ENCODE peak calls at places on chromosomes 1 and 21, in ten cellular contexts. One of them, this sample, is unnamed. For H3K27me3, the result is how much of the 10 kb centered on the place peaks cover.

GRCh38 chr1:108502624-108503023 is 52.5 kb downstream of the NBPF6 start:
- DNase-seq in brain microvascular endothelial cell: peak
- DNase-seq in effector memory CD4-positive, alpha-beta T cell: no peak
- DNase-seq in tibial artery: no peak
- DNase-seq in CD4-positive, CD25-positive, alpha-beta regulatory T cell: no peak
- DNase-seq in fibroblast of lung: peak
- DNase-seq in AG04450: no peak
- DNase-seq in mammary epithelial cell: peak
- DNase-seq in Peyer's patch: no peak
- DNase-seq in body of pancreas: no peak
- DNase-seq in this sample: no peak

GRCh38 chr1:203091761-203092330 is 6.0 kb upstream of the MYOG start:
- DNase-seq in brain microvascular endothelial cell: no peak
- DNase-seq in effector memory CD4-positive, alpha-beta T cell: no peak
- DNase-seq in tibial artery: no peak
- DNase-seq in CD4-positive, CD25-positive, alpha-beta regulatory T cell: no peak
- DNase-seq in fibroblast of lung: no peak
- DNase-seq in AG04450: no peak
- DNase-seq in mammary epithelial cell: peak
- DNase-seq in Peyer's patch: no peak
- DNase-seq in body of pancreas: no peak
- DNase-seq in this sample: no peak

GRCh38 chr1:214326406-214326805 is 45.4 kb downstream of the SMYD2 start:
- DNase-seq in brain microvascular endothelial cell: no peak
- DNase-seq in effector memory CD4-positive, alpha-beta T cell: no peak
- DNase-seq in tibial artery: no peak
- DNase-seq in CD4-positive, CD25-positive, alpha-beta regulatory T cell: no peak
- DNase-seq in fibroblast of lung: no peak
- DNase-seq in AG04450: no peak
- DNase-seq in mammary epithelial cell: no peak
- DNase-seq in Peyer's patch: no peak
- DNase-seq in body of pancreas: no peak
- DNase-seq in this sample: no peak

GRCh38 chr21:25501996-25502665 is 105.2 kb downstream of the MRPL39 start:
- DNase-seq in brain microvascular endothelial cell: no peak
- DNase-seq in effector memory CD4-positive, alpha-beta T cell: no peak
- DNase-seq in tibial artery: no peak
- DNase-seq in CD4-positive, CD25-positive, alpha-beta regulatory T cell: no peak
- DNase-seq in fibroblast of lung: no peak
- DNase-seq in AG04450: no peak
- DNase-seq in mammary epithelial cell: peak
- DNase-seq in Peyer's patch: no peak
- DNase-seq in body of pancreas: no peak
- DNase-seq in this sample: no peak

GRCh38 chr1:93965256-93965655 is 56.0 kb upstream of the GCLM start:
- DNase-seq in brain microvascular endothelial cell: no peak
- DNase-seq in effector memory CD4-positive, alpha-beta T cell: no peak
- DNase-seq in tibial artery: no peak
- DNase-seq in CD4-positive, CD25-positive, alpha-beta regulatory T cell: no peak
- DNase-seq in fibroblast of lung: no peak
- DNase-seq in AG04450: no peak
- DNase-seq in mammary epithelial cell: no peak
- DNase-seq in Peyer's patch: no peak
- DNase-seq in body of pancreas: no peak
- DNase-seq in this sample: no peak

GRCh38 chr1:162590686-162591085 is 29.2 kb downstream of the UAP1 start:
- DNase-seq in brain microvascular endothelial cell: no peak
- DNase-seq in effector memory CD4-positive, alpha-beta T cell: no peak
- DNase-seq in tibial artery: no peak
- DNase-seq in CD4-positive, CD25-positive, alpha-beta regulatory T cell: no peak
- DNase-seq in fibroblast of lung: no peak
- DNase-seq in AG04450: no peak
- DNase-seq in mammary epithelial cell: no peak
- DNase-seq in Peyer's patch: no peak
- DNase-seq in body of pancreas: no peak
- DNase-seq in this sample: no peak

GRCh38 chr1:6004412-6005123 is 12.3 kb upstream of the NPHP4 start:
- DNase-seq in brain microvascular endothelial cell: no peak
- DNase-seq in effector memory CD4-positive, alpha-beta T cell: no peak
- DNase-seq in tibial artery: no peak
- DNase-seq in CD4-positive, CD25-positive, alpha-beta regulatory T cell: no peak
- DNase-seq in fibroblast of lung: no peak
- DNase-seq in AG04450: no peak
- DNase-seq in mammary epithelial cell: no peak
- DNase-seq in Peyer's patch: peak
- DNase-seq in body of pancreas: peak
- DNase-seq in this sample: no peak

GRCh38 chr1:195472298-195472697 is 1135.9 kb downstream of the KCNT2 start:
- DNase-seq in brain microvascular endothelial cell: no peak
- DNase-seq in effector memory CD4-positive, alpha-beta T cell: no peak
- DNase-seq in tibial artery: no peak
- DNase-seq in CD4-positive, CD25-positive, alpha-beta regulatory T cell: no peak
- DNase-seq in fibroblast of lung: no peak
- DNase-seq in AG04450: no peak
- DNase-seq in mammary epithelial cell: no peak
- DNase-seq in Peyer's patch: no peak
- DNase-seq in body of pancreas: no peak
- DNase-seq in this sample: no peak

GRCh38 chr21:44902268-44903053 is 18.2 kb downstream of the ITGB2 start:
- DNase-seq in brain microvascular endothelial cell: no peak
- DNase-seq in effector memory CD4-positive, alpha-beta T cell: no peak
- DNase-seq in tibial artery: no peak
- DNase-seq in CD4-positive, CD25-positive, alpha-beta regulatory T cell: no peak
- DNase-seq in fibroblast of lung: no peak
- DNase-seq in AG04450: no peak
- DNase-seq in mammary epithelial cell: no peak
- DNase-seq in Peyer's patch: no peak
- DNase-seq in body of pancreas: no peak
- DNase-seq in this sample: no peak

GRCh38 chr1:221457706-221458429 is 284.0 kb downstream of the DUSP10 start:
- DNase-seq in brain microvascular endothelial cell: no peak
- DNase-seq in effector memory CD4-positive, alpha-beta T cell: no peak
- DNase-seq in tibial artery: no peak
- DNase-seq in CD4-positive, CD25-positive, alpha-beta regulatory T cell: no peak
- DNase-seq in fibroblast of lung: no peak
- DNase-seq in AG04450: no peak
- DNase-seq in mammary epithelial cell: no peak
- DNase-seq in Peyer's patch: no peak
- DNase-seq in body of pancreas: no peak
- DNase-seq in this sample: no peak

DNA sequence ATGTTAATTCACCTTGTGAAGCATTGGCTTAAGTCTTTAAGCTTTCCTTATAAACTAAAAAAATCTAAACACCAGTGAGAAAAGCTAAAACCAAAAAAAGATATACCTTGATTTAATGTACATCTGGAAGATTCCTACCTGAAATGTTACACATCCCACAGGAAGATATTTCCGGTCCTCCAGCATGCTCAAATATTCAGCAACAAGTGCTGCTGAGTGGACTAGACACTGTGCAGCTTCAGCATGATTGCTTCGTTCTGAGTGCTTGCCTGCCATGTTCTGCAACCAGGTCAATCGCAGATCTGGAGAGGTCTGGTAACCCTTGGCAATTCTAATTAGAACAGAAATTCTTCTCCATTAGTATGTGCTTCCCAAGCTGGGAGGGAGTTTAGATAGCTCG is 57.3 kb downstream of the USP1 start:
- DNase-seq in brain microvascular endothelial cell: no peak
- DNase-seq in effector memory CD4-positive, alpha-beta T cell: no peak
- DNase-seq in tibial artery: no peak
- DNase-seq in CD4-positive, CD25-positive, alpha-beta regulatory T cell: no peak
- DNase-seq in fibroblast of lung: no peak
- DNase-seq in AG04450: no peak
- DNase-seq in mammary epithelial cell: no peak
- DNase-seq in Peyer's patch: no peak
- DNase-seq in body of pancreas: no peak
- DNase-seq in this sample: no peak
- H3K27ac ChIP-seq in brain microvascular endothelial cell: no peak
- H3K27ac ChIP-seq in effector memory CD4-positive, alpha-beta T cell: no peak
- H3K27ac ChIP-seq in tibial artery: no peak
- H3K27ac ChIP-seq in CD4-positive, CD25-positive, alpha-beta regulatory T cell: no peak
- H3K27ac ChIP-seq in fibroblast of lung: no peak
- H3K27ac ChIP-seq in AG04450: no peak
- H3K27ac ChIP-seq in mammary epithelial cell: no peak
- H3K27ac ChIP-seq in Peyer's patch: no peak
- H3K27ac ChIP-seq in body of pancreas: no peak
- H3K27ac ChIP-seq in this sample: no peak

GRCh38 chr1:23217421-23218115 is at the start of gene HTR1D:
- DNase-seq in brain microvascular endothelial cell: no peak
- DNase-seq in effector memory CD4-positive, alpha-beta T cell: no peak
- DNase-seq in tibial artery: no peak
- DNase-seq in CD4-positive, CD25-positive, alpha-beta regulatory T cell: no peak
- DNase-seq in fibroblast of lung: no peak
- DNase-seq in AG04450: no peak
- DNase-seq in mammary epithelial cell: no peak
- DNase-seq in Peyer's patch: peak
- DNase-seq in body of pancreas: peak
- DNase-seq in this sample: no peak

GRCh38 chr1:23215751-23216449 is 1.4 kb downstream of the HTR1D start:
- DNase-seq in brain microvascular endothelial cell: no peak
- DNase-seq in effector memory CD4-positive, alpha-beta T cell: no peak
- DNase-seq in tibial artery: no peak
- DNase-seq in CD4-positive, CD25-positive, alpha-beta regulatory T cell: no peak
- DNase-seq in fibroblast of lung: no peak
- DNase-seq in AG04450: no peak
- DNase-seq in mammary epithelial cell: no peak
- DNase-seq in Peyer's patch: no peak
- DNase-seq in body of pancreas: no peak
- DNase-seq in this sample: no peak

GRCh38 chr1:23214640-23215039 is 2.7 kb downstream of the HTR1D start:
- DNase-seq in brain microvascular endothelial cell: no peak
- DNase-seq in effector memory CD4-positive, alpha-beta T cell: no peak
- DNase-seq in tibial artery: no peak
- DNase-seq in CD4-positive, CD25-positive, alpha-beta regulatory T cell: no peak
- DNase-seq in fibroblast of lung: no peak
- DNase-seq in AG04450: no peak
- DNase-seq in mammary epithelial cell: no peak
- DNase-seq in Peyer's patch: no peak
- DNase-seq in body of pancreas: no peak
- DNase-seq in this sample: no peak

GRCh38 chr1:23215291-23215690 is 2.0 kb downstream of the HTR1D start:
- DNase-seq in brain microvascular endothelial cell: no peak
- DNase-seq in effector memory CD4-positive, alpha-beta T cell: no peak
- DNase-seq in tibial artery: no peak
- DNase-seq in CD4-positive, CD25-positive, alpha-beta regulatory T cell: no peak
- DNase-seq in fibroblast of lung: no peak
- DNase-seq in AG04450: no peak
- DNase-seq in mammary epithelial cell: no peak
- DNase-seq in Peyer's patch: no peak
- DNase-seq in body of pancreas: no peak
- DNase-seq in this sample: no peak

GRCh38 chr1:23216771-23217420 is 406 bp downstream of the HTR1D start:
- DNase-seq in brain microvascular endothelial cell: no peak
- DNase-seq in effector memory CD4-positive, alpha-beta T cell: peak
- DNase-seq in tibial artery: no peak
- DNase-seq in CD4-positive, CD25-positive, alpha-beta regulatory T cell: peak
- DNase-seq in fibroblast of lung: no peak
- DNase-seq in AG04450: no peak
- DNase-seq in mammary epithelial cell: no peak
- DNase-seq in Peyer's patch: peak
- DNase-seq in body of pancreas: peak
- DNase-seq in this sample: no peak
- H3K27me3 ChIP-seq in brain microvascular endothelial cell: under half
- H3K27me3 ChIP-seq in effector memory CD4-positive, alpha-beta T cell: under half
- H3K27me3 ChIP-seq in tibial artery: half or more
- H3K27me3 ChIP-seq in CD4-positive, CD25-positive, alpha-beta regulatory T cell: under half
- H3K27me3 ChIP-seq in fibroblast of lung: under half
- H3K27me3 ChIP-seq in AG04450: under half
- H3K27me3 ChIP-seq in mammary epithelial cell: under half
- H3K27me3 ChIP-seq in Peyer's patch: under half
- H3K27me3 ChIP-seq in body of pancreas: under half
- H3K27me3 ChIP-seq in this sample: under half

GRCh38 chr1:226353698-226354525 is 44.9 kb upstream of the LIN9 start:
- DNase-seq in brain microvascular endothelial cell: no peak
- DNase-seq in effector memory CD4-positive, alpha-beta T cell: no peak
- DNase-seq in tibial artery: no peak
- DNase-seq in CD4-positive, CD25-positive, alpha-beta regulatory T cell: no peak
- DNase-seq in fibroblast of lung: no peak
- DNase-seq in AG04450: no peak
- DNase-seq in mammary epithelial cell: no peak
- DNase-seq in Peyer's patch: no peak
- DNase-seq in body of pancreas: no peak
- DNase-seq in this sample: no peak

GRCh38 chr1:226357416-226357815 is 48.5 kb upstream of the LIN9 start:
- DNase-seq in brain microvascular endothelial cell: no peak
- DNase-seq in effector memory CD4-positive, alpha-beta T cell: no peak
- DNase-seq in tibial artery: no peak
- DNase-seq in CD4-positive, CD25-positive, alpha-beta regulatory T cell: no peak
- DNase-seq in fibroblast of lung: no peak
- DNase-seq in AG04450: no peak
- DNase-seq in mammary epithelial cell: no peak
- DNase-seq in Peyer's patch: no peak
- DNase-seq in body of pancreas: no peak
- DNase-seq in this sample: no peak

GRCh38 chr1:226355679-226356583 is 47.0 kb upstream of the LIN9 start:
- DNase-seq in brain microvascular endothelial cell: no peak
- DNase-seq in effector memory CD4-positive, alpha-beta T cell: no peak
- DNase-seq in tibial artery: no peak
- DNase-seq in CD4-positive, CD25-positive, alpha-beta regulatory T cell: no peak
- DNase-seq in fibroblast of lung: no peak
- DNase-seq in AG04450: no peak
- DNase-seq in mammary epithelial cell: no peak
- DNase-seq in Peyer's patch: no peak
- DNase-seq in body of pancreas: no peak
- DNase-seq in this sample: no peak

GRCh38 chr1:226351709-226352108 is 42.7 kb upstream of the LIN9 start:
- DNase-seq in brain microvascular endothelial cell: no peak
- DNase-seq in effector memory CD4-positive, alpha-beta T cell: no peak
- DNase-seq in tibial artery: no peak
- DNase-seq in CD4-positive, CD25-positive, alpha-beta regulatory T cell: no peak
- DNase-seq in fibroblast of lung: no peak
- DNase-seq in AG04450: no peak
- DNase-seq in mammary epithelial cell: no peak
- DNase-seq in Peyer's patch: no peak
- DNase-seq in body of pancreas: no peak
- DNase-seq in this sample: no peak

DNA sequence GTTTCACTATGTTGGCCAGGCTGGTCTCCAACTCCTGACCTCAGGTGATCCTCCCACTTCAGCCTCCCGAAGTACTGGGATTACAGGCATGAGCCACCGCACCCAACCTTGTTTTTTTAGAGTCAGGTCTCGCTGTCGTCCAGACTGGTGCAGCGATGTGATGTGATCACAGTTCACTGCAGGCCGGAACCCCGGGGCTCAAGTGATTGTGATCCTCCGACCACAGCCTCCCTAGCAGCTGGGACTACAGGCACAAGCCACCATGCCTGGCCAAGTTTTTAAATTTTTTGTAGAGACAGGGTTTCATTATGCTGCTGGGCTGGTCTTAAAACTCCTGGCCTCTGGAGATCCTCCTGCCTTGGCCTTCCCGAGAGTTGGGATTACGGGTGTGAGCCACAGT is 46.1 kb upstream of the LIN9 start:
- DNase-seq in brain microvascular endothelial cell: no peak
- DNase-seq in effector memory CD4-positive, alpha-beta T cell: no peak
- DNase-seq in tibial artery: no peak
- DNase-seq in CD4-positive, CD25-positive, alpha-beta regulatory T cell: no peak
- DNase-seq in fibroblast of lung: no peak
- DNase-seq in AG04450: no peak
- DNase-seq in mammary epithelial cell: no peak
- DNase-seq in Peyer's patch: no peak
- DNase-seq in body of pancreas: no peak
- DNase-seq in this sample: no peak
- H3K4me3 ChIP-seq in brain microvascular endothelial cell: no peak
- H3K4me3 ChIP-seq in effector memory CD4-positive, alpha-beta T cell: no peak
- H3K4me3 ChIP-seq in tibial artery: no peak
- H3K4me3 ChIP-seq in CD4-positive, CD25-positive, alpha-beta regulatory T cell: no peak
- H3K4me3 ChIP-seq in fibroblast of lung: no peak
- H3K4me3 ChIP-seq in AG04450: no peak
- H3K4me3 ChIP-seq in mammary epithelial cell: no peak
- H3K4me3 ChIP-seq in Peyer's patch: no peak
- H3K4me3 ChIP-seq in body of pancreas: no peak
- H3K4me3 ChIP-seq in this sample: no peak

GRCh38 chr1:17098440-17099317 is 20.6 kb downstream of the PADI2 start:
- DNase-seq in brain microvascular endothelial cell: no peak
- DNase-seq in effector memory CD4-positive, alpha-beta T cell: no peak
- DNase-seq in tibial artery: no peak
- DNase-seq in CD4-positive, CD25-positive, alpha-beta regulatory T cell: no peak
- DNase-seq in fibroblast of lung: no peak
- DNase-seq in AG04450: no peak
- DNase-seq in mammary epithelial cell: peak
- DNase-seq in Peyer's patch: no peak
- DNase-seq in body of pancreas: no peak
- DNase-seq in this sample: no peak
- H3K27ac ChIP-seq in brain microvascular endothelial cell: no peak
- H3K27ac ChIP-seq in effector memory CD4-positive, alpha-beta T cell: no peak
- H3K27ac ChIP-seq in tibial artery: no peak
- H3K27ac ChIP-seq in CD4-positive, CD25-positive, alpha-beta regulatory T cell: no peak
- H3K27ac ChIP-seq in fibroblast of lung: no peak
- H3K27ac ChIP-seq in AG04450: no peak
- H3K27ac ChIP-seq in mammary epithelial cell: no peak
- H3K27ac ChIP-seq in Peyer's patch: no peak
- H3K27ac ChIP-seq in body of pancreas: no peak
- H3K27ac ChIP-seq in this sample: no peak

This sample was measured in CD4-positive, alpha-beta memory T cell.